ENCODE peak calls at places on chromosomes 4 and X, in five cellular contexts. E is aorta, I is cardiac muscle cell, F is GM23248, V is mammary epithelial cell. P is an unnamed sample.
A peak's percentile ranks its signal among the peaks of the same experiment; 100 is the strongest.

GRCh38 chrX:69320116-69320515 is 154.9 kb upstream of the PJA1 start:
- DNase-seq in E (no peak), I (no peak), F (no peak), V (no peak), P (no peak)

GRCh38 chr4:71247706-71248105 is 91.1 kb upstream of the SLC4A4 start:
- DNase-seq in E (no peak), I (no peak), F (no peak), V (no peak), P (no peak)

GRCh38 chr4:1976416-1977352 is 32.1 kb downstream of the NELFA start:
- DNase-seq in E (peak; percentile 27), I (no peak), F (no peak), V (no peak), P (no peak)

GRCh38 chrX:68895339-68896250 is 66.8 kb downstream of the EFNB1 start:
- DNase-seq in E (peak; percentile 73), I (peak; percentile 54), F (peak; percentile 18), V (peak; percentile 65), P (no peak)

GRCh38 chr4:184953421-184953820 is 64.9 kb upstream of the HELT start:
- DNase-seq in E (no peak), I (no peak), F (no peak), V (no peak), P (no peak)

GRCh38 chr4:107930821-107931774 is at the start of gene CYP2U1:
- DNase-seq in E (peak; percentile 93), I (peak; percentile 88), F (peak; percentile 76), V (peak; percentile 73), P (peak; percentile 85)

GRCh38 chr4:5976921-5977320 is 41.3 kb downstream of the C4orf50 start:
- DNase-seq in E (no peak), I (no peak), F (no peak), V (no peak), P (no peak)

GRCh38 chr4:95358320-95358889 is 190.4 kb downstream of the UNC5C start:
- DNase-seq in E (no peak), I (no peak), F (no peak), V (no peak), P (no peak)

GRCh38 chr4:59091376-59092142 is 1981.4 kb upstream of the IGFBP7 start:
- DNase-seq in E (no peak), I (no peak), F (no peak), V (no peak), P (no peak)

GRCh38 chr4:46886711-46887110 is 22.3 kb downstream of the COX7B2 start:
- DNase-seq in E (no peak), I (peak; percentile 4), F (peak; percentile 20), V (no peak), P (no peak)

GRCh38 chr4:23384741-23385140 is 505.1 kb downstream of the PPARGC1A start:
- DNase-seq in E (no peak), I (no peak), F (no peak), V (no peak), P (no peak)

GRCh38 chrX:130165181-130165702 is 399 bp downstream of the AIFM1 start:
- DNase-seq in E (no peak), I (no peak), F (peak; percentile 69), V (no peak), P (no peak)

GRCh38 chrX:22063284-22063683 is 31.2 kb downstream of the PHEX start:
- DNase-seq in E (no peak), I (no peak), F (no peak), V (peak; percentile 35), P (no peak)

GRCh38 chrX:124127496-124127895 is 166.0 kb downstream of the STAG2 start:
- DNase-seq in E (no peak), I (no peak), F (no peak), V (no peak), P (no peak)

GRCh38 chr4:83362492-83363329 is 28.1 kb upstream of the HPSE start:
- DNase-seq in E (no peak), I (no peak), F (peak; percentile 65), V (peak; percentile 32), P (no peak)

GRCh38 chrX:131802836-131803626 is 220.1 kb upstream of the STK26 start:
- DNase-seq in E (peak; percentile 80), I (no peak), F (no peak), V (peak; percentile 55), P (peak; percentile 79)

GRCh38 chr4:103673983-103674382 is 45.8 kb downstream of the TACR3 start:
- DNase-seq in E (no peak), I (no peak), F (no peak), V (peak; percentile 30), P (no peak)
- H3K27ac ChIP-seq in E (no peak overlapping the region), I (no peak overlapping the region), F (no peak overlapping the region), V (no peak overlapping the region), P (no peak overlapping the region)

DNA sequence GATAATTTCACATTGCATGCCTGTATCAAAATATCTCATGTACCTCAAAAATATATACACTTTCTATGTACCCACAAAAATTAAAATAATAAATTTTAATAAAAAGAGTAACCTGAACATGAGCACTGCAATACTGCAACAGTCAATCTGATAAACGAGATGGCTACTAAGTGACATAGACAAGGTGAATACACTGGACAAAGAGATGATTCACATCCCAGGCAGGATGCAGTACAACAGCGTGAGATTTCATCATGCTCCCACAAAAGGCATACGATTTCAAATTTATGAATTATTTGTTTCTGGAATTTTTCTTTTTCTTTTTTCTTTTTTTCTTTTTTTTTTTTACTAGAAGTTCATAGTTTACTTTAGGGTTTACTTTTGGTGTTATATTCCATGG is 12.2 kb upstream of the FGF16 start:
- DNase-seq in E (no peak), I (no peak), F (no peak), V (no peak), P (no peak)
- H3K27me3 ChIP-seq in E (no peaks in the 10 kb centered on the region), I (no peaks in the 10 kb centered on the region), F (no peaks in the 10 kb centered on the region), V (no peaks in the 10 kb centered on the region), P (no peaks in the 10 kb centered on the region)

DNA sequence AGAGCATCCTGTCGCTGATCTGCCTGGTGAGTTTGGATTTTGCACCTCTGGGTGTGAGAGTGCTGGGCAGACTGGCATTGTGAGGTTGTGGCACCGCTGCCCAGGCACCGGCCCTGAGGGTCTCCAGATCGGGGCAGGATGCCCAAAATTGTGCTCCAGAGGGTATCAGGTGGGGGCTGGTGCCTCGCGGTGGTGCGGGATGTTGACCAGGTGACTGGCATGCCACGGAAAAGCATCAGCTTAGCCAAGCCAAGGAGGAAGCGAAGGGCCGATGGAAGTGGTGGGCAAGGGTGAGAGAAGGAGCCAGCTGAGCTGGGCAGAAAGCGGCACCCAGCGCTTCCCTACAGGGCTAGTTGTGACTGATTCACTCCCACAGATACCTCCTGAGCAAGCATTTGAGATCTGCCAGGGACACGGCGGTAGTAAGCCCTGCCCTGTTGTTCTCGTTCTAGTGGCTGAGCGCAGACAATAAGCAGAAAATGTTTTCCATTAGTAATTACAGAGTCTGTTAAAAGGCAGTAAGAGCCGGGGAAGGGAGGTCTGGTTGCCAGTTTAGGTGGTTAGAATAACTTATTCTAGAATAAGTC is 809 bp downstream of the ZFP92 start:
- DNase-seq in E (no peak), I (no peak), F (peak; percentile 23), V (peak; percentile 4), P (no peak)
- H3K4me3 ChIP-seq in E (no peak overlapping the region), I (no peak overlapping the region), F (no peak overlapping the region), V (peak overlapping the region; percentile 13), P (peak overlapping the region; percentile 37)

GRCh38 chr4:147862043-147862692 is 130.3 kb downstream of the ARHGAP10 start:
- DNase-seq in E (no peak), I (no peak), F (no peak), V (no peak), P (no peak)

GRCh38 chr4:147863808-147864472 is 132.1 kb downstream of the ARHGAP10 start:
- DNase-seq in E (peak; percentile 50), I (no peak), F (peak; percentile 39), V (no peak), P (no peak)

GRCh38 chr4:147863111-147863747 is 131.3 kb downstream of the ARHGAP10 start:
- DNase-seq in E (no peak), I (no peak), F (no peak), V (no peak), P (no peak)

GRCh38 chr4:147864591-147864990 is 132.7 kb downstream of the ARHGAP10 start:
- DNase-seq in E (no peak), I (no peak), F (peak; percentile 12), V (no peak), P (no peak)

GRCh38 chr4:147860960-147861359 is 129.1 kb downstream of the ARHGAP10 start:
- DNase-seq in E (peak; percentile 82), I (no peak), F (no peak), V (no peak), P (no peak)
- H3K27ac ChIP-seq in E (no peak overlapping the region), I (no peak overlapping the region), F (no peak overlapping the region), V (no peak overlapping the region), P (no peak overlapping the region)

DNA sequence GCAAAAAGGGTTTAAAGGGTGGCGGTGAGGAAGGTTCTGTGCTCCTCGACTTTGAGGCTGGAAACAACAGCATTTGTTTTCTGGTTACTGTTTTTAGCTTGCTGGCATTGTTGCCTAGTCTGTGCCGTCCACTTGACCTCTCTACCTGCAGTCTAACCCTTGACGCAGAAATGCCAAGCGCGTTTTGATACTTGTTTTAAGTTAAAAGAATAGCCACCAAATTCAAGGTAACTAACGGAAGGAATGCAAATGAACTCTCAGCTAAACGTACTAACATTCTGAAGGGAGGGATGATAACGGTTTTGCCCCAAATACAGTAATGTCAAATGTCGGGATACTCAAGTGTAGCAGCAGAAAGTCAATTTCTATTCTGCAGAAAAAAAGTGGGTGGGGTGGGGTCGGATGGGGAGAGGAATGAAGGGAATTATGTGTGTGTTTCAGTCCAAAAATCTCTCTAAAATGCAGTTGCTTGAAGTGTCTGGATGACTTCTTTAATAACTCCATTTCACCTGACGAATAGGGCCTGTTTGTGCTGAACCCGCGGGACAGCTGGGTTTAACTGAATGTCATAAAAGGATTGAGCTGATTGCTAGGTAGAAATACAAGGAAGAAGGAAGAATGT is 3.4 kb upstream of the NKX6-1 start:
- DNase-seq in E (no peak), I (no peak), F (no peak), V (no peak), P (no peak)
- H3K27me3 ChIP-seq in E (no peaks in the 10 kb centered on the region), I (peaks cover 93% of the 10 kb centered on the region), F (peaks cover 87% of the 10 kb centered on the region), V (peaks cover 56% of the 10 kb centered on the region), P (peaks cover 56% of the 10 kb centered on the region)

GRCh38 chrX:64394059-64394873 is 986 bp downstream of the MTMR8 start:
- DNase-seq in E (no peak), I (no peak), F (no peak), V (no peak), P (no peak)

GRCh38 chrX:64398088-64398487 is 2.8 kb upstream of the MTMR8 start:
- DNase-seq in E (no peak), I (no peak), F (no peak), V (no peak), P (no peak)

GRCh38 chrX:64394874-64395567 is at the start of gene MTMR8:
- DNase-seq in E (peak; percentile 83), I (peak; percentile 83), F (peak; percentile 12), V (peak; percentile 62), P (peak; percentile 85)

GRCh38 chrX:64395568-64395929 is 297 bp upstream of the MTMR8 start:
- DNase-seq in E (no peak), I (no peak), F (no peak), V (no peak), P (no peak)
- H3K4me3 ChIP-seq in E (peak overlapping the region; percentile 24), I (peak overlapping the region; percentile 40), F (no peak overlapping the region), V (peak overlapping the region; percentile 49), P (peak overlapping the region; percentile 68)

GRCh38 chrX:153935326-153935851 is 552 bp upstream of the NAA10 start:
- DNase-seq in E (no peak), I (no peak), F (no peak), V (no peak), P (no peak)
- H3K27ac ChIP-seq in E (no peak overlapping the region), I (no peak overlapping the region), F (no peak overlapping the region), V (no peak overlapping the region), P (no peak overlapping the region)

GRCh38 chrX:17484592-17484991 is 109.6 kb downstream of the NHS start:
- DNase-seq in E (no peak), I (no peak), F (no peak), V (no peak), P (no peak)

GRCh38 chrX:17488036-17488435 is 113.0 kb downstream of the NHS start:
- DNase-seq in E (no peak), I (no peak), F (peak; percentile 16), V (no peak), P (no peak)
- H3K27me3 ChIP-seq in E (no peaks in the 10 kb centered on the region), I (no peaks in the 10 kb centered on the region), F (no peaks in the 10 kb centered on the region), V (no peaks in the 10 kb centered on the region), P (no peaks in the 10 kb centered on the region)